ENCODE peak calls at places on chromosomes 3 and 15, in four cellular contexts. Z is GM23338, T is K562, S is WTC11. H is an unnamed sample.

GRCh38 chr15:71800190-71800589 is 10.2 kb upstream of the NR2E3 start:
- DNase-seq in Z (no peak), T (no peak), S (no peak), H (no peak)

GRCh38 chr15:64354683-64355558 is 1.1 kb downstream of the CSNK1G1 start:
- DNase-seq in Z (no peak), T (no peak), S (no peak), H (no peak)

GRCh38 chr15:34126522-34126921 is 24.6 kb downstream of the PGBD4 start:
- DNase-seq in Z (peak; percentile 51), T (no peak), S (no peak), H (no peak)

GRCh38 chr3:94099311-94099710 is 36.5 kb downstream of the NSUN3 start:
- DNase-seq in Z (no peak), T (no peak), S (no peak), H (no peak)

GRCh38 chr3:65729553-65729952 is 309.2 kb downstream of the MAGI1 start:
- DNase-seq in Z (no peak), T (no peak), S (no peak), H (no peak)

GRCh38 chr15:44246521-44247268 is 41.8 kb upstream of the GOLM2 start:
- DNase-seq in Z (no peak), T (no peak), S (no peak), H (no peak)

GRCh38 chr15:59384507-59384906 is 11.8 kb upstream of the MYO1E start:
- DNase-seq in Z (no peak), T (no peak), S (no peak), H (no peak)

GRCh38 chr3:72896996-72897757 is 9.3 kb downstream of the GXYLT2 start:
- DNase-seq in Z (no peak), T (no peak), S (no peak), H (no peak)

DNA sequence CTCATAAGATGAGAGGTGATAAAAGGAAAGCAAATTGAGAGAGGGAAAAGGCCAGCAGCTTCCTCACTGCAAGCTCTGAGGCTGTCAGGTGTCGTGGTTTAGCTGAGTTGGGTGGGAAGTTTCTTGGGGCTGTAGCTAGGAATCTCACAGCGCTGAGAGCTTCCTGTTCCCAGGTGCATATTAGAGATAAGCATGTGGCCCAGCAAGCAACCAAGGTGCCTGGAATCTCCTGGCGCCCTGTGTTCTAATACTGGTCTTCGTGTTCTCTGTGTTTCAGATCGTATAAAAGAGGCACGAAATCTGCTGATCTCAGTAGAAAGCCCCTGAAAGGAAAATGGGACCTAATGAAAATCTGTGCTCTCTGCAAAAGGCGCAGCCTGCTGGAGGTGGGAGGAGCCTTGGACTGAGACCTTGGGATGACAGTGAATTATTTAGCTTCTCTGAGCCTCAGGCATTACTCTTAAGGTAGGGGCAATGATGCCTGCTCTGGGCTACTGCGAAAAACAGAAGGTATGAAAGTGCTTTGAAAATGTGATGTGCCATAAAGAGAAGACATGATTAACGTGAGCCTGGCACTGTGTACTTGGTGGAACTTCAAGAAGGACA is 499.9 kb downstream of the TBL1XR1 start:
- DNase-seq in Z (peak; percentile 30), T (peak; percentile 18), S (no peak), H (no peak)
- TF ChIP-seq CREB1 in Z (no peak), T (no peak), S (no peak), H (no peak)

DNA sequence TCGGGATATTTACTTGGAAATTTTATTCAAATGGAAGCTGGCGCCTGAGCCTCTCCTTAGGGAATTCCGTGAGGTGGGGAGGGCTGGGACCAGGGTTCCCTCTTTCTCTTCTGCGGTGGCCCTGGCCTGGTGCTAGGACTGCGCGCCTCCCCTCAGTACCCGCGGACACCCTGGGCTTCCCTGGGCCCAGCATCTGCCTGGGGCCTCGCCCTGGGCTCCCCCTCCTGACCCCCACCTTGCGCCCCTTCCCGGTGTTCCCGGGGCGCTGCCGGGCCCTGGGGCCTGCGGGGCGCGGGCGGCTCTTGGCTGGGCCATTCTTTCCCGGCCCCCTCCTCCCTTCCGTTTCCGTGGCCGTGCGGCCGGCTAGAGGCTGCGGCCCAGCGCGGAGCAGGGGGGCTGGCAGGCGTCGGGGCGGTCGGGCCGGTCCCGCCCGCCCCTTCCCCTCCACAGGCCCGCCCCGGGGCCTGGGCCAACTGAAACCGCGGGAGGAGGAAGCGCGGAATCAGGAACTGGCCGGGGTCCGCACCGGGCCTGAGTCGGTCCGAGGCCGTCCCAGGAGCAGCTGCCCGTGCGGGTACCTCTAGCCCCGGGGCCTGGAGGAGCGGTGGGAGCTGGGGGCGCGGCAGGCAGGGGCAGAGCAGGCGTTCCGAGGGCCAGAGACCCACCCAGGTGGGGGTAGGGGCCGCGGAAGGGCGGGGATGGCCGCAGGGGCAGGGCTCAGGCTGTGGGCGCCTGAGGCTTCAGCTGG is at the start of gene FES:
- DNase-seq in Z (peak; percentile 79), T (no peak), S (peak; percentile 67), H (peak; percentile 79)
- TF ChIP-seq CREB1 in Z (no peak), T (no peak), S (no peak), H (no peak)

GRCh38 chr3:141127344-141128125 is 76.4 kb downstream of the SPSB4 start:
- DNase-seq in Z (no peak), T (no peak), S (no peak), H (no peak)
- TF ChIP-seq CREB1 in Z (no peak), T (no peak), S (no peak), H (no peak)

GRCh38 chr15:45387379-45388007 is 9.1 kb upstream of the GATM start:
- DNase-seq in Z (no peak), T (no peak), S (no peak), H (no peak)
- TF ChIP-seq CREB1 in Z (no peak), T (no peak), S (no peak), H (no peak)

DNA sequence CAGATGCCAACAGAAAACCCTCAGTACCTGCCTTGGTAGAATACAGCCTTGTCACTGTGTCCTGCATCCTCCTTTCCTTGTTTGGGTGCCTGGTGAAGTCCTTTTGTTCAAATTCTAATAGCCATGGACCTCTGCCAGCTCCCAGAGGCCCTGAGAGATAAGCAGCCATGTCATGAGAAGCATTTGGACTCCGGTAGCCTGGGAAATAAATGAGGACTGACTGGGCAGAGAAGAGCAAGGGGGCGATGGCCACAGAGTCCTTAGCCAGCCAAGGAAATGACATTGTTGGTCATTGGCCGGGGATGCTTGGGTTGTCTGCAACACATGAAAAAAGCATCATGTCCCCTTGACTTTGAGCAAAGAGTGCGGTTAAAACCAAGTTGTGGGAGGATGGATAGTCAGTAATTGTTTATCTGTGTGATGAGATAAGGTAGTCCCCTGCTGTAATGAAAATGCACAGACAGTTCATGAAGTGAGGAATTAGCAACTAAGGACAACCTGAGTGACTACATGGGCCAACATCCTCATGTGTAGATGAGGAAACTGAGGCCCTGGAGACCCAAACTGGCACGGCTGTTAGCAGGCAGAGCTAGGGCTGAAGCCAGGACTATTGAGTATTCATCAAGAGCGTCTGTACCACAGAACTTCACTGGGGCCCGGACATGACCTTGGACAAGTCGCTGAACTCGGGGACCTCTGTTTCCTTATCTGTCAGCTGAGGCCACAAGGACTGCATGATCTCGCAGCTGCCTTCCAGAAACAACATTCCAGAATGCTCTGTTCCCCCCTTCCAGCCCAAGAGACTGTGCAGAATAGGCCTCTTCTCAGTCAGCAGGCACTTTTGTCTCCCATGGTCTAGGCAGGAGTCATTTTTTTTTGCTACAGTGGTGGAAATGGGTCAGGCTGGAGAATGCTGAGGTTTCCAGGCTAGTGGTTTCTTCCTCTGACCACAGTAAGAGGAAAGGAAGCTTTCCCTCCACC is 90.5 kb upstream of the CTDSPL start:
- DNase-seq in Z (no peak), T (no peak), S (no peak), H (no peak)
- TF ChIP-seq CREB1 in Z (no peak), T (no peak), S (no peak), H (no peak)

DNA sequence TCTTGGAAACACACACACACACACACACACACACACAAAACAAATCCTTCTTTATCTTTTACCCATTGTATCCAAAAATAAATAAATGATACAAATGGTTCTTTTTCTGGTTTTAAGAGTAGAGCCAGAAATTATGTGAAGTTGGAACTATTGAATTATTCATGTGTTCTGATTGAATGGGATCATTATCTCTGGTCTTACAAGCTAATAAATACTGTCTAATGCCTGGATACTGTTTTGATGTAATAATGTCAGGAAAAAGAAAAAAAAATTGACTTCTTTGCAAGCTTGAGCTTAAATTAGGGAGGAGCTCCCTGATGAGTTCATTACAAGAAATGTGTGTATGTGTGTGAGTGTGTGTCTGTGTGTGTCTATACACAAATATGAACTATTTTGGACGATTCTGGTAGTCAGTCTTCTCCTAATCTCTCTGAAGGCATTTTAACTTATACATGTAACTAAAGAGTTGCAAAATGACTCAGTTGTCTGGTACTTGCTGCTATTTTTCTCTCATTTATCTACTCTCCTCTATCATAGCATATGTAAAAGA is 507.2 kb upstream of the AGTR1 start:
- DNase-seq in Z (no peak), T (no peak), S (no peak), H (no peak)
- TF ChIP-seq CREB1 in Z (no peak), T (no peak), S (no peak), H (no peak)

GRCh38 chr3:143011705-143012104 is 10.3 kb downstream of the U2SURP start:
- DNase-seq in Z (no peak), T (no peak), S (no peak), H (no peak)

GRCh38 chr3:143014921-143015320 is 13.6 kb downstream of the U2SURP start:
- DNase-seq in Z (no peak), T (no peak), S (no peak), H (no peak)

GRCh38 chr3:143016321-143016972 is 15.1 kb downstream of the U2SURP start:
- DNase-seq in Z (peak; percentile 47), T (no peak), S (no peak), H (no peak)
- TF ChIP-seq CREB1 in Z (no peak), T (no peak), S (no peak), H (no peak)

DNA sequence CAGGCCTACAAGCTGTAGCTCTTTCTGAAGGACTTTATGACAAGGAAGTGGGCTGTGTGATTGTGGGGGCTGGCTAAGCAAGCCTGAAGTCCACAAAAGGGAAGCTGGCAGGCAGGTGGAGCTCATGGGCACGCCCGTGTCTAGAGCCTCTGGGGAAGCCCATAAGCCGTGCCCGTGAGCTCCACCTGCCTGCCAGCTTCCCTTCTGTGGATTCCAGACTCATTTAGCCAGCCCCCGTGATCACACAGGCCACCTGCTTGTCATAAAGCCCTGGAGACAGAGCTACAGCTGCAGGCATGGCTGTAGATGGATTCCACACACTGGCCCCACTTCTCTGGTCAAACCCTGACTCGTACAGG is 15.2 kb downstream of the EFCC1 start:
- DNase-seq in Z (no peak), T (no peak), S (no peak), H (no peak)
- TF ChIP-seq CREB1 in Z (no peak), T (no peak), S (no peak), H (no peak)

DNA sequence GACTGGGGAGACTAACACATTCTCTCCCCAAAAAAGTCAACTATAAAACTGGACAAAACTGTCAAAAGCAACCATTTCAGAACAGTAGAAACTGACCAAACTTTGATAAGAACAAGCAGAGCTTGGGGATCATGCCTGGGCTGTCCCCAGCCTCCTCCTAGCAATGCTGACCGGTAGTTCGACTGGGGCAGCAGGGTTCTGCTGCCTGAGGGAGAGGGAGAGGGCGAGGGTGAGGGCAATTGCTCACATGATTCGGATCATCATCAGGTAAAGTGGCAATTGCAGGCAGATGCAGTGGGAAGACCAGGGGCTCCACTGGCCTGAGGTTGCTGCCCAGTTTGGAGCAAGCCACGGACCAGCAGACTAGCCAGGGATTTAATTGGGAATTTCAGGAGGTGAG is 88.6 kb downstream of the OSBPL10 start:
- DNase-seq in Z (no peak), T (no peak), S (no peak), H (no peak)
- TF ChIP-seq CREB1 in Z (no peak), T (no peak), S (no peak), H (no peak)

DNA sequence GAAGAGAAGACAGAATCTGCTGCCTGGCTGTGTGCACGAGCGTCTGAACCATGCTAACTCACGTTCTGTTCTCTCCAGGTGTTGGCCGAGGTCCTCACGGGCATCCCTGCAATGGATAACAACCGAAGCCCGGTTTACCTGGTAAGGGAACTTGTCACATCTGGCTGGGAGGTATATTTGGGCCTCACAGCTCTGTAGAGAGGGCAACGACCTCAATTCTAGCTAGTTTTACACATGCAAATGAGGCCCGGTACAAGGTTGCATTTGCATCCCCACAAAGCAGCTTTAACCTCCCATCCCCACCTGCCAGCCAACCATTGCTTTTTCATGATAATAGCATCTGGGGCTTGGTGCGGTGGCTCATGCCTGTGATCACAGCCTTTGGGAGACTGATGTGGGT is 22.0 kb upstream of the TATDN2 start:
- DNase-seq in Z (peak; percentile 97), T (no peak), S (peak; percentile 76), H (peak; percentile 66)
- TF ChIP-seq CREB1 in Z (no peak), T (no peak), S (no peak), H (no peak)

H was measured in H1.